ENCODE peak calls at places on chromosomes 7 and 10, in nine cellular contexts. M, D, N, E, Z, K, W, I and H are unnamed samples.

GRCh38 chr7:35646289-35647033 is 48.5 kb downstream of the HERPUD2 start:
- DNase-seq in I (peak; percentile 14), D (no peak), Z (no peak), M (peak; percentile 48), K (no peak), N (no peak), W (no peak), E (no peak), H (no peak)

GRCh38 chr10:62248465-62248864 is 20.2 kb downstream of the RTKN2 start:
- DNase-seq in Z (no peak), N (no peak), I (no peak), E (no peak), W (no peak), M (peak; percentile 44), K (no peak), D (peak; percentile 49), H (peak; percentile 36)

GRCh38 chr7:142359694-142360279 is 101.9 kb upstream of the PRSS58 start:
- DNase-seq in E (no peak), K (no peak), D (peak; percentile 67), I (no peak), Z (no peak), M (peak; percentile 24), W (no peak), N (no peak), H (peak; percentile 39)

GRCh38 chr7:20232848-20233247 is 15.7 kb upstream of the MACC1 start:
- DNase-seq in W (no peak), K (no peak), Z (no peak), M (no peak), D (no peak), E (no peak), N (no peak), I (no peak), H (no peak)

GRCh38 chr7:152107945-152108344 is 82.5 kb downstream of the GALNT11 start:
- DNase-seq in Z (no peak), I (no peak), E (no peak), W (no peak), N (no peak), M (no peak), K (no peak), D (no peak), H (no peak)

GRCh38 chr7:33070277-33070676 is 7.7 kb upstream of the NT5C3A start:
- DNase-seq in W (no peak), K (no peak), I (no peak), M (no peak), Z (no peak), N (no peak), E (no peak), D (no peak), H (no peak)

GRCh38 chr7:143901360-143901709 is 641 bp downstream of the TCAF1 start:
- DNase-seq in I (no peak), M (peak; percentile 71), N (peak; percentile 44), D (peak; percentile 46), Z (no peak), W (no peak), E (peak; percentile 20), K (peak; percentile 55), H (peak; percentile 54)

GRCh38 chr10:132363921-132364593 is 32.1 kb downstream of the LRRC27 start:
- DNase-seq in Z (no peak), D (peak; percentile 26), W (no peak), I (peak; percentile 58), E (peak; percentile 5), K (no peak), N (no peak), M (no peak), H (peak; percentile 16)

GRCh38 chr10:17200885-17201164 is 647 bp downstream of the TRDMT1 start:
- DNase-seq in D (peak; percentile 69), E (no peak), N (no peak), Z (no peak), W (no peak), M (peak; percentile 57), I (no peak), K (peak; percentile 38), H (peak; percentile 59)

GRCh38 chr10:78913219-78914059 is 155.3 kb upstream of the ZMIZ1 start:
- DNase-seq in I (peak; percentile 93), D (no peak), W (no peak), N (no peak), E (no peak), K (no peak), Z (no peak), M (no peak), H (no peak)

GRCh38 chr10:11150255-11150731 is 132.6 kb downstream of the CELF2 start:
- DNase-seq in M (no peak), E (no peak), Z (no peak), K (no peak), W (no peak), D (no peak), N (no peak), I (no peak), H (no peak)

GRCh38 chr10:80502621-80503583 is 34.8 kb upstream of the SH2D4B start:
- DNase-seq in E (no peak), K (no peak), N (no peak), I (no peak), D (no peak), M (no peak), Z (no peak), W (no peak), H (no peak)

GRCh38 chr10:4546500-4546899 is 279.5 kb upstream of the AKR1E2 start:
- DNase-seq in Z (no peak), E (peak; percentile 55), N (no peak), K (no peak), M (no peak), W (no peak), D (peak; percentile 99), I (no peak), H (peak; percentile 25)

GRCh38 chr10:53697038-53697437 is 924.5 kb upstream of the MBL2 start:
- DNase-seq in K (no peak), W (no peak), I (no peak), E (no peak), Z (no peak), D (no peak), M (no peak), N (no peak), H (no peak)

GRCh38 chr7:142669074-142669654 is 80.1 kb upstream of the PRSS1 start:
- DNase-seq in E (peak; percentile 9), Z (no peak), D (peak; percentile 37), M (peak; percentile 39), K (no peak), N (no peak), I (peak; percentile 20), W (no peak), H (peak; percentile 6)

DNA sequence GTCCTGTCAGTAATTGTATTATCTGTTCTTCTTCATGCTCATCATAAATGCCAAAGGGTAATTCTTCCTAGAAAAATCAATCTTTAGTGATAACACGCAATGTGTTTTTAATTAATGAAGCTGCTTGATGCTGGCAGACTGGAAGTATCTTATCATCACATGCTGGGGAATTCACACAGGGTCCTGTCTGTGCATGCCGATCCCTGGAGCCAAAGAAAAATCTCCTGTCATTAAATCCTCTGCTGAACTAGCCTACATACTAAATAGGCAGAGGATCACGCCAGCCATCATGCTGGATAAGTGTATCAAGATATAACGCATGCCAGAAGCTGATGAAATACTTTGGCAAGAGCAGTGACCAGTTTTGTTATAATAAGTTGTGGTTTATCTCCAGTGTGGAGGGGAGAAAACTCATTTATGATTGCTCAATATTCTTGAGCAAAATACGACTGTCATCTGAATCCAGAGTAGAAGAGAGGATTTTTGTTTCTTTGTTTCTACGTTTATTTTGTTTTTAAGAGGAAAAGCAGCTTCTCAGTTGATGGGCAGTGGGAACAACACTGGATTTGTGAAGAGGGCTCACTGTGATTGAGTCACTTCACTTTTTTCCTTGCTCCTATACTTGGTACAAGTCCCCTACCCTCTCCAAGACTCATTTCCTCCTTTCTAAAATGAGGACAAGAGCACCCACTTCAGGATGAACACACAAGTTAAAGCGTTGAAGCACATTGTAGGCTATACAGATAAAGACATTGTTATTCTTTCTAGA is 649.1 kb downstream of the TNS3 start:
- DNase-seq in W (no peak), E (peak; percentile 95), I (no peak), Z (no peak), N (no peak), D (peak; percentile 97), M (peak; percentile 98), K (peak; percentile 26), H (peak; percentile 99)
- TF ChIP-seq CTCF in W (no peak), E (peak; percentile 36), I (peak; percentile 19), Z (no peak), N (no peak), D (peak; percentile 52), M (peak; percentile 51), K (peak; percentile 49), H (peak; percentile 55)

DNA sequence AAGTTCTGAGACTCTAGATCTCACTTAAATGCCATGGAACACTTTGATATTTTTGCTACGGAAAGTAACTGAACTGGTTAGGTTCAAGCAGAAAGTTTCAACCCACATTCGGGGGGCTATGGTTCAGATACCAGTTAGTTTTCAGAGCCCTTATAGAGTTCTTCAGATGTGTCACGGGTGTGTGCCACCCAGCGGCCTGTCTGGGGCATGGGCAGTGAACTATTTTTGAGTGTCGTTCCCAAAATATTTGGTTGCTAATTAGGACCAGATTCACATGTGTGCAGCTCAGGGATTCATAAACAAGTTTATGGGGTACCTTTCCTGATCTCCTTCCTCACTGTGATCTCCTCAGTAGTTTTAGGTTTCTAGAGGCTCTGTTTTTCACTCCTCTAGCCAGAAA is 271.9 kb downstream of the C7orf25 start:
- DNase-seq in K (no peak), M (no peak), Z (no peak), I (no peak), E (no peak), D (no peak), W (no peak), N (no peak), H (peak; percentile 47)
- TF ChIP-seq CTCF in K (no peak), M (no peak), Z (no peak), I (peak; percentile 16), E (no peak), D (no peak), W (no peak), N (no peak), H (peak; percentile 68)

DNA sequence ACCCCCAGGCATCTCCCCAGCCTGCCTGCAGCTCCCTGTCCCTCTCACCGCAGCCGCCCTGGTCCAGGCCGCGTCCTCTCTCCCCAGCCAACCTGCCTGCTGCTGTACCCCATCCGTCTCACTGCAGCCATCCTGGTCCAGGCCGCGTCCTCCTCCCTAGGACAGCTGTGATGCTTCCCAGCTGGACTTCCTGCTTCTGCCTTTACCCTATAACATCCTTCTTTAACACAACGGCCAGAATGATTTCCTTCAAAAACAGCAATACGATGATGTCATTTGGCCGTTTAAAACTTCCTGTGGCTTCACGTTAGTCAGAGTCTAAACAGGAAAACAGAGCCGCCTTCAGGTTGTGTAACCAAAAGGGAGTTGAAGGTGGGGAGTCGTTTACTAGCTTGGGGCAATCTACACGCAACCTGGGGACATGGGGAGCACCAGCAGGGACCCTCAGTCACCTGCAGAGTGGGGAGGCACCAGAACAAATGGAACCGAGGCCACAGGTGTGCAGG is 32.2 kb upstream of the ZFAND2A start:
- DNase-seq in K (no peak), W (no peak), Z (no peak), M (peak; percentile 92), D (peak; percentile 82), N (no peak), I (no peak), E (no peak), H (peak; percentile 70)
- TF ChIP-seq CTCF in K (no peak), W (no peak), Z (no peak), M (peak; percentile 32), D (no peak), N (no peak), I (no peak), E (no peak), H (peak; percentile 14)

DNA sequence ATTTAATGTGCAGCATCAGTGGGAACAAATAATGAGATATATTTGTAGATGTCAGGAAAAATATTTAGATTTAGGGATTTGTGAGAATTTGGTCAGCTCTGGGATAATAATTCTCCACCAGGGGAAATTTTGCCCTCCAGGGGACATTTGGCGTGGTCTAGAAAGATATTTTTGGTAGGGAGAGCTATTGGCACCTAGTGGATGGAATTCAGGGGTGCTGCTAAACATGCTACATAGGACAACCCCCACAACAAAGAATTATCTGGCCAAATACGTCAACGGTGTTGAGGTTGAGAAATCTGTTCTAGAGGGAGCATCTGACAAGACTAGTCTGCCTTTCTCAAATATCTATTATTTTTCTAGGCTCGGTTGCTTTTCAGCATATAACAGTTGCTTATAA is 2.1 kb downstream of the ADK start:
- DNase-seq in W (no peak), I (peak; percentile 26), K (no peak), N (no peak), D (peak; percentile 83), E (no peak), Z (no peak), M (peak; percentile 84), H (peak; percentile 65)
- TF ChIP-seq CTCF in W (no peak), I (peak; percentile 47), K (peak; percentile 60), N (no peak), D (peak; percentile 54), E (peak; percentile 47), Z (peak; percentile 65), M (peak; percentile 60), H (peak; percentile 53)